ENCODE peak calls at places on chromosomes 13 and 19, in five cellular contexts. G, P, C, N and B are unnamed samples.

GRCh38 chr13:87259479-87260083 is 411.6 kb upstream of the SLITRK5 start:
- DNase-seq in G (no peak), P (no peak), C (no peak), N (no peak), B (no peak)

GRCh38 chr19:40542197-40542859 is 34.3 kb upstream of the SHKBP1 start:
- DNase-seq in G (no peak), P (no peak), C (peak), N (peak), B (no peak)

GRCh38 chr13:31848621-31849020 is 109.3 kb downstream of the RXFP2 start:
- DNase-seq in G (no peak), P (no peak), C (no peak), N (no peak), B (no peak)

GRCh38 chr13:108283110-108283509 is 13.6 kb downstream of the TNFSF13B start:
- DNase-seq in G (no peak), P (no peak), C (peak), N (no peak), B (no peak)

GRCh38 chr13:49679244-49679643 is 12.0 kb downstream of the EBPL start:
- DNase-seq in G (no peak), P (no peak), C (peak), N (no peak), B (no peak)

GRCh38 chr19:32652893-32653625 is 21.9 kb downstream of the ANKRD27 start:
- DNase-seq in G (no peak), P (no peak), C (peak), N (peak), B (no peak)

GRCh38 chr13:79589605-79590511 is 108.9 kb downstream of the NDFIP2 start:
- DNase-seq in G (peak), P (no peak), C (no peak), N (no peak), B (peak)

GRCh38 chr13:76822691-76823267 is 63.4 kb downstream of the KCTD12 start:
- DNase-seq in G (peak), P (no peak), C (peak), N (no peak), B (no peak)

GRCh38 chr13:45511310-45512147 is 46.8 kb downstream of the COG3 start:
- DNase-seq in G (peak), P (peak), C (peak), N (no peak), B (no peak)

GRCh38 chr13:36904219-36904618 is 15.8 kb downstream of the SMAD9 start:
- DNase-seq in G (no peak), P (no peak), C (no peak), N (no peak), B (no peak)

GRCh38 chr13:73870036-73870741 is 264.0 kb downstream of the KLF12 start:
- DNase-seq in G (no peak), P (no peak), C (peak), N (no peak), B (peak)

GRCh38 chr13:43835701-43836100 is 43.8 kb downstream of the CCDC122 start:
- DNase-seq in G (no peak), P (no peak), C (peak), N (no peak), B (no peak)

GRCh38 chr13:39016789-39017188 is 21.1 kb downstream of the PROSER1 start:
- DNase-seq in G (no peak), P (peak), C (peak), N (no peak), B (no peak)

GRCh38 chr19:28221736-28222135 is 991.2 kb downstream of the UQCRFS1 start:
- DNase-seq in G (no peak), P (no peak), C (no peak), N (no peak), B (no peak)

GRCh38 chr13:80363890-80364503 is 23.1 kb upstream of the SPRY2 start:
- DNase-seq in G (no peak), P (no peak), C (peak), N (no peak), B (no peak)

GRCh38 chr13:74132768-74133656 is 1.2 kb downstream of the KLF12 start:
- DNase-seq in G (no peak), P (peak), C (peak), N (peak), B (no peak)

GRCh38 chr19:38429055-38429810 is 3.2 kb upstream of the RASGRP4 start:
- DNase-seq in G (no peak), P (no peak), C (no peak), N (no peak), B (no peak)

GRCh38 chr19:9986787-9987281 is 23.5 kb downstream of the COL5A3 start:
- DNase-seq in G (no peak), P (peak), C (peak), N (peak), B (no peak)

GRCh38 chr19:48509467-48510194 is 2.0 kb downstream of the LMTK3 start:
- DNase-seq in G (no peak), P (no peak), C (no peak), N (no peak), B (no peak)

GRCh38 chr19:35135389-35135909 is 590 bp upstream of the LGI4 start:
- DNase-seq in G (no peak), P (peak), C (peak), N (peak), B (no peak)

GRCh38 chr19:31956771-31957170 is 388.6 kb upstream of the ZNF507 start:
- DNase-seq in G (no peak), P (no peak), C (no peak), N (no peak), B (no peak)

GRCh38 chr19:48873476-48874308 is 1.5 kb downstream of the PPP1R15A start:
- DNase-seq in G (no peak), P (no peak), C (no peak), N (no peak), B (no peak)

GRCh38 chr19:18464646-18465045 is 26.7 kb upstream of the ISYNA1 start:
- DNase-seq in G (no peak), P (no peak), C (peak), N (peak), B (no peak)

GRCh38 chr19:7191946-7192691 is 102.1 kb downstream of the INSR start:
- DNase-seq in G (no peak), P (no peak), C (no peak), N (no peak), B (no peak)

GRCh38 chr19:58154287-58154678 is 3.7 kb upstream of the ZNF329 start:
- DNase-seq in G (no peak), P (no peak), C (peak), N (peak), B (no peak)

GRCh38 chr19:3057275-3057714 is 5.0 kb downstream of the TLE5 start:
- DNase-seq in G (no peak), P (no peak), C (no peak), N (peak), B (no peak)

GRCh38 chr19:16320987-16321386 is 3.6 kb upstream of the KLF2 start:
- DNase-seq in G (no peak), P (no peak), C (no peak), N (no peak), B (no peak)

GRCh38 chr13:48144413-48145035 is 49.6 kb upstream of the MED4 start:
- DNase-seq in G (no peak), P (no peak), C (peak), N (no peak), B (no peak)

GRCh38 chr13:94706101-94706853 is 6.1 kb downstream of the SOX21 start:
- DNase-seq in G (no peak), P (no peak), C (no peak), N (no peak), B (no peak)
- H3K27ac ChIP-seq in G (no peak), P (peak), C (no peak), N (no peak), B (no peak)

GRCh38 chr13:27535546-27535945 is 84.8 kb downstream of the LNX2 start:
- DNase-seq in G (no peak), P (no peak), C (no peak), N (no peak), B (no peak)

GRCh38 chr13:27533155-27533643 is 82.8 kb upstream of the MTIF3 start:
- DNase-seq in G (no peak), P (peak), C (peak), N (peak), B (peak)

GRCh38 chr13:27534976-27535370 is 84.6 kb upstream of the MTIF3 start:
- DNase-seq in G (no peak), P (no peak), C (no peak), N (no peak), B (no peak)

GRCh38 chr13:27536361-27537101 is 83.8 kb downstream of the LNX2 start:
- DNase-seq in G (no peak), P (no peak), C (no peak), N (no peak), B (peak)

DNA sequence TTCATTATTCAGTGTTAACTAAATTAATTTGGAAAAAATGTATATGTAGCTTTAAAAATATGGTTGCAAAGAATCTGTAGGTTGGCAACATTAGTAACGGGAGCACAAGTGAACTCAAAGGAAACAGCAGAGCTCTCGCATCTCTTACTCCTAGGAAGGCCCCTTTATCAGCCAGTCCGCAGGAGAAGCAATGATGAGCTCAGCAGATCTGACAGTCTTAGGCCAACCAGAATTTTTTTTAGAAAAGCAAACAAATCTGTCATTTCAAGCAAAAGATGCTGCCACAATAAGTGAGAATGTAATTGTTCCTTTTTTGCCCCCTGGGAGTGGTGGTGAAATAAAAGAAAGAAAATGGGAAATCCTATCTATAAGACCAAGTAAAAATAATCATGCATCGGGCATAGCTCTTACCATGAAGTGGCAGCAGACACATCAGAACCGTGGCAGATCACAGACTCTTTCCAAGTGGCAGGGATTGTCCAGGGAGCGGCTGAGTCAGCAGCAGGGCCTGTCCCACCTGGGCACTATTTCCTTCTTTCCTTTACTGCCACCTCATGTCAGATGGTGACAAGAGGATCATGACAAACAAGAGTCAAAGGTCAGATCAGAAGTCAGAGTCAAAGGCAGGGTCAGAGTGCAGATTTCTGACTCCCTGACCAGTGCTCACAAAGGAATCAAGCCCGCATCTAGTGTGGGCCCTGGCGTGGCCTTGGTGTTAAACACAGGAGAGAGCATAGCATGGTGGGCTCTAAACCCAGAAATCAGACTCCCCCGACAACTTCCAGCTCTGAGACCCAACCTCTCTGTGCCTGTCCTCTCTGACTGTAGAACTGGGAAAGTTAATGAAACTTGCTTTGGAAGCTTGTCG is 84.0 kb upstream of the MTIF3 start:
- DNase-seq in G (no peak), P (no peak), C (no peak), N (no peak), B (no peak)
- H3K27ac ChIP-seq in G (no peak), P (no peak), C (no peak), N (no peak), B (no peak)

GRCh38 chr19:41547569-41547968 is 28.4 kb upstream of the CEACAM21 start:
- DNase-seq in G (no peak), P (no peak), C (no peak), N (no peak), B (no peak)
- H3K27ac ChIP-seq in G (no peak), P (no peak), C (no peak), N (peak), B (no peak)

GRCh38 chr19:46661735-46662592 is 982 bp upstream of the DACT3 start:
- DNase-seq in G (peak), P (peak), C (peak), N (peak), B (peak)

GRCh38 chr19:46659151-46660007 is 1.6 kb downstream of the DACT3 start:
- DNase-seq in G (no peak), P (peak), C (no peak), N (no peak), B (no peak)

GRCh38 chr19:46660601-46661019 is 372 bp downstream of the DACT3 start:
- DNase-seq in G (no peak), P (no peak), C (no peak), N (peak), B (no peak)

GRCh38 chr19:46660008-46660517 is 919 bp downstream of the DACT3 start:
- DNase-seq in G (no peak), P (peak), C (no peak), N (peak), B (no peak)

DNA sequence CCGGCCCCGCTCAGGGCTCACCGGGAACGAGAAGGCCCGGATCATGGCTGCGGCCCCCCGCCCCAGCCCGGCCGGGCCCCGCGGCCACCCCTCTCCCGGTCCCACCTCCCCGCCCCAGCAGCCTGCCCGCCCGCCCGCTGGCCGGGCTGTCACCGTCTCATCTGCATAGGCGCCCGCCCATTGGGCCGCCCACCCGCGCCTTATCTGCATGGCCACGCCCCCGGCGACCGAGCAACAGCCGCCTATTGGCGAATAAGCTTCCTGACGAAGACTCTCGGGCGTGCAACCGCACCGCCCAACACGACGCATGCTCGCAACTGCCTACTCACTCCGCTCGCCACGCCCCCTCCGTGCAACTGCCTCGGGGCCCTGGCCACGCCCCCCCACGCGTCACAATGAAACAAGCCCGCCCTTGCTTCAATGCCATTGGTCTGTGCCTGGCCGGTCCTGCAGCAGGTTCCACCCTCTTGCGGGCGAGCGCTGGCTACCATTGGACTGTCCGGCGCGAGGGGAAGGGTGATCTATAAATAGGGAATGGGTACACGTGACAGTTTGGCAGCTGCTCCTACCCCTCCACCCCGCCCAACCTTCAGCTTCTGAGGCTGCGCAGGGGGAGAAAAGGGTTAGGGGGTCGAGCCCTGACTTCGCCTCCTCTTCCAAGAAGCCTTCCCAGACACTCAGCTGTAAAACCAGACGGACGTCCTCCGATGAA is at the start of gene DACT3:
- DNase-seq in G (peak), P (peak), C (peak), N (peak), B (peak)
- H3K27ac ChIP-seq in G (no peak), P (peak), C (peak), N (peak), B (no peak)

GRCh38 chr19:1503089-1503924 is 9.5 kb downstream of the ADAMTSL5 start:
- DNase-seq in G (no peak), P (no peak), C (peak), N (no peak), B (no peak)
- H3K27ac ChIP-seq in G (no peak), P (no peak), C (no peak), N (no peak), B (no peak)

GRCh38 chr13:110284809-110285519 is 22.0 kb downstream of the COL4A1 start:
- DNase-seq in G (no peak), P (no peak), C (no peak), N (no peak), B (no peak)

GRCh38 chr13:110281736-110282135 is 25.2 kb downstream of the COL4A1 start:
- DNase-seq in G (no peak), P (no peak), C (no peak), N (no peak), B (no peak)

GRCh38 chr13:110285991-110286923 is 20.7 kb downstream of the COL4A1 start:
- DNase-seq in G (no peak), P (no peak), C (no peak), N (no peak), B (no peak)

GRCh38 chr13:110282316-110282841 is 24.6 kb downstream of the COL4A1 start:
- DNase-seq in G (no peak), P (no peak), C (no peak), N (no peak), B (no peak)

DNA sequence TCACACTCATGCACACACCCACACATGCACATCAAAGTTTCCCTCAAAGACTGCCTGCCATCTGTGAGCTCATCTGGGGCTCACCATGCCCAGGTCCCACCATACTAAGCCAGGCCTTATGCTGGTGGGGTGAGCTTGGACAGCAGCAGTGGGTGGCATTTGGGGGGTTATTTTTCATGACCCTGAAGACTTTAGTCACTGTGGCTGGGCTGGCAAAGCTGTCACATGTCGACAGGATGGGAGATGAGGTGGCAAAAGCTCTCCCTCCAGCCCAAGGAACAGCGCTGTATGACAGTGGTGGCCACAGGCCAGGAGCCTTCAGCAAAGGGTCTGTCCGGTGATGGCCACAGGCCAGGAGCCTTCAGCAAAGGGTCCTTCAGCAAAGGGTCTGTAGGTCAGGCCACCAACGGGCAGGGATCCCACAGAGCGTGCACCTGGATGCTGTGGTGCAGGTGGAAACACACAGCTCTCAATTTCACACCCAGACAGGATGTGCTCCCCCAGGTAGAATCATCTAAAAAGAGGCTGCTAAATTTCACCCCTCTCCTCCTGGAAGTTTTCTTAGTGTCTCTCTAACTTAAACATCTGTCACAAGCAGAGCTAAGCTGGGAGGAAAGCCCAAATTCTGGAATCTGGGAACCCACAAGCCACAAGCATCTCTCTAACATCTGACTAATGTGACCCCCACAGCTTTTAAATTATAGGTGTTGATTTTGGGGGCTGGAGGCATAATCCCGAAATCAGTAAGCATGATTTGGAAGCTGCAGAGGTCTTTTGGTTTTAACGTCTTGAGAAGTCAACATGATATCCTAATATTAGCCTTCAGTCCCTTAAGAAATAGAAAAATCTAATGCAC is 23.1 kb downstream of the COL4A1 start:
- DNase-seq in G (no peak), P (no peak), C (peak), N (no peak), B (no peak)
- H3K27ac ChIP-seq in G (no peak), P (no peak), C (no peak), N (peak), B (no peak)

GRCh38 chr19:11265785-11266236 is 3.5 kb upstream of the DOCK6 start:
- DNase-seq in G (peak), P (no peak), C (no peak), N (no peak), B (peak)
- H3K27ac ChIP-seq in G (peak), P (no peak), C (no peak), N (peak), B (peak)

DNA sequence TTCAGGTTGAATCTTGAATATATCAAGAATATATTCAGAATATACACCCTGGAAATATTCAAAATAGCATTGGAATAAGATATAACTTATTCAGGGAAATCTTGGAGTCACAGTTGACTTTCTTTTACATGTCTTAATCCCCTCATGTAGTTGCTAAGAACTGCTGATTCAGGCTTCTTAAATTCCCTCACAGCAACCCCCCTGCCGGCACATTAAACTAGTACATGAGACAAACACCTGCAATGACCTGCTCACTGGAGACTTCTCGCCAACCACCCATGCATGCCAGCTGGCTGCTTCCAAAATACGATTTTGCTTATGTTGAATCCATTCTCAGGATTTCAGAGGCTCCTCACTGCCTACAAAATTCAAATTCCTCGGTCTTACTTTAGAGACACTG is 997.1 kb downstream of the EFNB2 start:
- DNase-seq in G (no peak), P (no peak), C (no peak), N (no peak), B (no peak)
- H3K27ac ChIP-seq in G (no peak), P (no peak), C (no peak), N (no peak), B (no peak)